ENCODE peak calls at places on chromosomes 4 and X, in four cellular contexts. U is T-helper 1 cell; E is stimulated activated CD8-positive, alpha-beta memory T cell treated with anti-CD3 and anti-CD28 coated beads, Interleukin-4, amount 100 ng/mL, for 4 hours; H is AG04450. B is an unnamed sample.

GRCh38 chr4:129230836-129231235 is 134.9 kb downstream of the C4orf33 start:
- DNase-seq in E (no peak), U (no peak), H (no peak), B (no peak)

GRCh38 chr4:133929540-133929939 is 272.0 kb downstream of the PABPC4L start:
- DNase-seq in H (no peak), U (no peak), E (no peak), B (no peak)

GRCh38 chrX:27136325-27136724 is 326.8 kb downstream of the PPP4R3C start:
- DNase-seq in H (no peak), U (no peak), E (no peak), B (no peak)

GRCh38 chrX:107935664-107936433 is 46.3 kb downstream of the TEX13B start:
- DNase-seq in E (no peak), H (no peak), U (no peak), B (no peak)

GRCh38 chr4:188714907-188715306 is 575.7 kb downstream of the TRIML1 start:
- DNase-seq in H (peak), E (no peak), U (no peak), B (no peak)

GRCh38 chrX:11944486-11944885 is 186.4 kb downstream of the MSL3 start:
- DNase-seq in E (no peak), U (no peak), H (no peak), B (no peak)

GRCh38 chr4:111475001-111475400 is 670.3 kb upstream of the FAM241A start:
- DNase-seq in E (no peak), U (no peak), H (no peak), B (no peak)

GRCh38 chrX:9037296-9037695 is 3.4 kb upstream of the FAM9B start:
- DNase-seq in U (no peak), E (no peak), H (no peak), B (no peak)

B was measured in activated T-cell treated with anti-CD3 and anti-CD28 coated beads for 4 hours.